ENCODE peak calls at places on chromosomes 2 and 18, in eight cellular contexts. Z, C, Q, R, M, E, H and W are unnamed samples.

GRCh38 chr18:9901377-9901776 is 12.4 kb upstream of the VAPA start:
- DNase-seq in Z (no peak), C (no peak), Q (no peak), R (no peak), M (peak; percentile 40), E (no peak), H (no peak), W (peak; percentile 40)

GRCh38 chr2:1054399-1054798 is 103.8 kb downstream of the SNTG2 start:
- DNase-seq in Z (no peak), C (no peak), Q (no peak), R (no peak), M (no peak), E (no peak), H (no peak), W (no peak)

GRCh38 chr2:142989276-142990204 is 112.1 kb downstream of the KYNU start:
- DNase-seq in Z (peak; percentile 39), C (no peak), Q (no peak), R (no peak), M (peak; percentile 62), E (no peak), H (no peak), W (no peak)

GRCh38 chr2:119419803-119420508 is 11.7 kb upstream of the TMEM37 start:
- DNase-seq in Z (no peak), C (no peak), Q (peak; percentile 31), R (no peak), M (no peak), E (no peak), H (no peak), W (no peak)

GRCh38 chr2:3571284-3571683 is 3.8 kb upstream of the RPS7 start:
- DNase-seq in Z (no peak), C (no peak), Q (no peak), R (no peak), M (no peak), E (no peak), H (no peak), W (no peak)

GRCh38 chr2:77778917-77779316 is 256.7 kb upstream of the LRRTM4 start:
- DNase-seq in Z (no peak), C (no peak), Q (no peak), R (no peak), M (no peak), E (no peak), H (no peak), W (no peak)

GRCh38 chr18:39190508-39190907 is 1624.9 kb upstream of the CELF4 start:
- DNase-seq in Z (no peak), C (no peak), Q (no peak), R (no peak), M (no peak), E (no peak), H (no peak), W (no peak)

GRCh38 chr18:36658611-36659010 is 170.2 kb downstream of the TPGS2 start:
- DNase-seq in Z (no peak), C (no peak), Q (no peak), R (no peak), M (no peak), E (no peak), H (no peak), W (no peak)

GRCh38 chr2:34241905-34242740 is 643.0 kb upstream of the FAM98A start:
- DNase-seq in Z (peak; percentile 42), C (no peak), Q (no peak), R (no peak), M (no peak), E (no peak), H (no peak), W (no peak)

GRCh38 chr2:219689676-219690628 is 62.5 kb downstream of the SLC4A3 start:
- DNase-seq in Z (peak; percentile 61), C (no peak), Q (no peak), R (no peak), M (peak; percentile 77), E (no peak), H (no peak), W (no peak)

GRCh38 chr2:220277445-220277960 is 650.1 kb downstream of the SLC4A3 start:
- DNase-seq in Z (no peak), C (no peak), Q (peak; percentile 88), R (no peak), M (peak; percentile 92), E (peak; percentile 60), H (peak; percentile 24), W (peak; percentile 59)

GRCh38 chr18:26901020-26901419 is 35.5 kb upstream of the AQP4 start:
- DNase-seq in Z (no peak), C (no peak), Q (no peak), R (no peak), M (no peak), E (no peak), H (no peak), W (no peak)

GRCh38 chr18:1047406-1047805 is 142.7 kb downstream of the ADCYAP1 start:
- DNase-seq in Z (no peak), C (no peak), Q (no peak), R (no peak), M (peak; percentile 50), E (no peak), H (no peak), W (no peak)

GRCh38 chr2:191836853-191837769 is 9.8 kb downstream of the CAVIN2 start:
- DNase-seq in Z (no peak), C (no peak), Q (no peak), R (no peak), M (peak; percentile 47), E (peak; percentile 32), H (no peak), W (peak; percentile 39)

GRCh38 chr2:75303227-75303626 is 103.9 kb upstream of the TACR1 start:
- DNase-seq in Z (no peak), C (no peak), Q (no peak), R (no peak), M (no peak), E (no peak), H (no peak), W (no peak)